ENCODE peak calls at places on chromosomes 6 and 20, in eight cellular contexts. One of them, this sample, is unnamed.

GRCh38 chr6:138477913-138478539 is 21.3 kb downstream of the NHSL1 start:
- DNase-seq in left lung: no peak
- DNase-seq in left ventricle myocardium inferior: no peak
- DNase-seq in astrocyte: no peak
- DNase-seq in WERI-Rb-1: no peak
- DNase-seq in hepatocyte: no peak
- DNase-seq in RWPE2: no peak
- DNase-seq in HCT116: no peak
- DNase-seq in this sample: no peak

GRCh38 chr20:43766395-43766794 is 39.6 kb upstream of the GTSF1L start:
- DNase-seq in left lung: no peak
- DNase-seq in left ventricle myocardium inferior: peak
- DNase-seq in astrocyte: no peak
- DNase-seq in WERI-Rb-1: no peak
- DNase-seq in hepatocyte: no peak
- DNase-seq in RWPE2: no peak
- DNase-seq in HCT116: no peak
- DNase-seq in this sample: no peak

GRCh38 chr20:45489083-45489531 is 19.6 kb downstream of the WFDC2 start:
- DNase-seq in left lung: no peak
- DNase-seq in left ventricle myocardium inferior: no peak
- DNase-seq in astrocyte: peak
- DNase-seq in WERI-Rb-1: no peak
- DNase-seq in hepatocyte: no peak
- DNase-seq in RWPE2: peak
- DNase-seq in HCT116: peak
- DNase-seq in this sample: no peak

GRCh38 chr6:5261545-5262109 is 314 bp downstream of the FARS2 start:
- DNase-seq in left lung: no peak
- DNase-seq in left ventricle myocardium inferior: no peak
- DNase-seq in astrocyte: no peak
- DNase-seq in WERI-Rb-1: no peak
- DNase-seq in hepatocyte: no peak
- DNase-seq in RWPE2: no peak
- DNase-seq in HCT116: no peak
- DNase-seq in this sample: no peak

GRCh38 chr6:11315743-11316437 is 83.4 kb upstream of the NEDD9 start:
- DNase-seq in left lung: no peak
- DNase-seq in left ventricle myocardium inferior: no peak
- DNase-seq in astrocyte: peak
- DNase-seq in WERI-Rb-1: no peak
- DNase-seq in hepatocyte: peak
- DNase-seq in RWPE2: no peak
- DNase-seq in HCT116: peak
- DNase-seq in this sample: no peak

GRCh38 chr6:74752303-74752702 is 453.6 kb downstream of the COL12A1 start:
- DNase-seq in left lung: no peak
- DNase-seq in left ventricle myocardium inferior: no peak
- DNase-seq in astrocyte: no peak
- DNase-seq in WERI-Rb-1: no peak
- DNase-seq in hepatocyte: no peak
- DNase-seq in RWPE2: no peak
- DNase-seq in HCT116: no peak
- DNase-seq in this sample: no peak

GRCh38 chr6:143940011-143940597 is 68.0 kb downstream of the PLAGL1 start:
- DNase-seq in left lung: no peak
- DNase-seq in left ventricle myocardium inferior: no peak
- DNase-seq in astrocyte: peak
- DNase-seq in WERI-Rb-1: peak
- DNase-seq in hepatocyte: peak
- DNase-seq in RWPE2: no peak
- DNase-seq in HCT116: peak
- DNase-seq in this sample: no peak

GRCh38 chr6:144150673-144151009 is 324 bp downstream of the STX11 start:
- DNase-seq in left lung: no peak
- DNase-seq in left ventricle myocardium inferior: no peak
- DNase-seq in astrocyte: no peak
- DNase-seq in WERI-Rb-1: peak
- DNase-seq in hepatocyte: peak
- DNase-seq in RWPE2: no peak
- DNase-seq in HCT116: peak
- DNase-seq in this sample: no peak

GRCh38 chr20:15020845-15021244 is 683.4 kb upstream of the FLRT3 start:
- DNase-seq in left lung: no peak
- DNase-seq in left ventricle myocardium inferior: no peak
- DNase-seq in astrocyte: no peak
- DNase-seq in WERI-Rb-1: no peak
- DNase-seq in hepatocyte: no peak
- DNase-seq in RWPE2: no peak
- DNase-seq in HCT116: no peak
- DNase-seq in this sample: no peak

GRCh38 chr6:162538643-162539064 is 188.9 kb downstream of the PRKN start:
- DNase-seq in left lung: no peak
- DNase-seq in left ventricle myocardium inferior: peak
- DNase-seq in astrocyte: no peak
- DNase-seq in WERI-Rb-1: no peak
- DNase-seq in hepatocyte: no peak
- DNase-seq in RWPE2: no peak
- DNase-seq in HCT116: no peak
- DNase-seq in this sample: no peak

GRCh38 chr6:23647045-23647444 is 479.0 kb upstream of the NRSN1 start:
- DNase-seq in left lung: no peak
- DNase-seq in left ventricle myocardium inferior: no peak
- DNase-seq in astrocyte: no peak
- DNase-seq in WERI-Rb-1: no peak
- DNase-seq in hepatocyte: no peak
- DNase-seq in RWPE2: no peak
- DNase-seq in HCT116: no peak
- DNase-seq in this sample: no peak

GRCh38 chr20:58130574-58130973 is 97.9 kb downstream of the ANKRD60 start:
- DNase-seq in left lung: no peak
- DNase-seq in left ventricle myocardium inferior: no peak
- DNase-seq in astrocyte: no peak
- DNase-seq in WERI-Rb-1: peak
- DNase-seq in hepatocyte: no peak
- DNase-seq in RWPE2: peak
- DNase-seq in HCT116: no peak
- DNase-seq in this sample: peak

GRCh38 chr6:12804967-12805645 is 88.5 kb downstream of the PHACTR1 start:
- DNase-seq in left lung: no peak
- DNase-seq in left ventricle myocardium inferior: no peak
- DNase-seq in astrocyte: peak
- DNase-seq in WERI-Rb-1: no peak
- DNase-seq in hepatocyte: no peak
- DNase-seq in RWPE2: no peak
- DNase-seq in HCT116: no peak
- DNase-seq in this sample: no peak

GRCh38 chr6:16803294-16804006 is 42.2 kb upstream of the ATXN1 start:
- DNase-seq in left lung: no peak
- DNase-seq in left ventricle myocardium inferior: peak
- DNase-seq in astrocyte: peak
- DNase-seq in WERI-Rb-1: peak
- DNase-seq in hepatocyte: peak
- DNase-seq in RWPE2: no peak
- DNase-seq in HCT116: no peak
- DNase-seq in this sample: no peak

GRCh38 chr6:40258531-40258930 is 324.3 kb upstream of the MOCS1 start:
- DNase-seq in left lung: no peak
- DNase-seq in left ventricle myocardium inferior: no peak
- DNase-seq in astrocyte: no peak
- DNase-seq in WERI-Rb-1: no peak
- DNase-seq in hepatocyte: no peak
- DNase-seq in RWPE2: no peak
- DNase-seq in HCT116: no peak
- DNase-seq in this sample: no peak

DNA sequence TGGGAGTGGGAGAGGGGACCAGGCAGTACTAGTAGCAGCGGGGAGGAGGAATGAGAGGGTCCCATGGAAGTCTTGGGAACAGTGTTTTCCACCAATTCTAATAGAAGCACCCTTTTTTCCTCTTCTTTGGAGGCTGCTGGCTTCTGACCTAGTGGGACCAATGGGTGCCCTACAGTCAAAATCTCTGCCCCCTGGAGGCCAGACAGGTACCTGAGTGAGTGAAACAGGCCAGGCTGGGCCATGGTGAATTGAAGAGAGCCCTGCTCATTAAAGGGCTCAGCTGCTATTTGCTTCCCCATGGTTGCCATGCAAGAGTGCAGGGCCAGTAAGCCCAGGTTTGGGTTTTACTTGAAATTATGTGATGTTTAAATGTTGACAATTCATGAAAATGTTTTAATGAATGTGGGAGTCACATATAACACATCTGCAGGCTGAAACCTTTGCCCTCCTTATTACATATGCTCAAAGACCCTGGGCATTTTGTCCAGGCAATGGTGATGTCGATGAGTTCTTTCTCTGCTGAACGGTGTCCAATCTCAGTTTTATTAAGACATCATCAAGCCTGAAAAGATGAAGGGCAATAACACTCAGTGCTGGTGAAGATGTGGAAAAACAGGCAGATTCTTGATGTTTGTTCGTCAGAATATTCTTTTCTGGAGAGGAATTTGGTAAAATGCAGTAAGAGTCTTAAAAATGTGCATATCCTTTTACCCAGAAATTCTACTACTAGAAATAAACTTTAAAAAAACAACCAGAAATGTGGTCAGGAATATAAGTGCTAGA is 42.3 kb upstream of the OCSTAMP start:
- DNase-seq in left lung: no peak
- DNase-seq in left ventricle myocardium inferior: no peak
- DNase-seq in astrocyte: no peak
- DNase-seq in WERI-Rb-1: peak
- DNase-seq in hepatocyte: no peak
- DNase-seq in RWPE2: peak
- DNase-seq in HCT116: peak
- DNase-seq in this sample: no peak
- TF ChIP-seq CTCF in left lung: no peak
- TF ChIP-seq CTCF in left ventricle myocardium inferior: no peak
- TF ChIP-seq CTCF in astrocyte: no peak
- TF ChIP-seq CTCF in WERI-Rb-1: peak
- TF ChIP-seq CTCF in hepatocyte: no peak
- TF ChIP-seq CTCF in RWPE2: peak
- TF ChIP-seq CTCF in HCT116: peak
- TF ChIP-seq CTCF in this sample: no peak

DNA sequence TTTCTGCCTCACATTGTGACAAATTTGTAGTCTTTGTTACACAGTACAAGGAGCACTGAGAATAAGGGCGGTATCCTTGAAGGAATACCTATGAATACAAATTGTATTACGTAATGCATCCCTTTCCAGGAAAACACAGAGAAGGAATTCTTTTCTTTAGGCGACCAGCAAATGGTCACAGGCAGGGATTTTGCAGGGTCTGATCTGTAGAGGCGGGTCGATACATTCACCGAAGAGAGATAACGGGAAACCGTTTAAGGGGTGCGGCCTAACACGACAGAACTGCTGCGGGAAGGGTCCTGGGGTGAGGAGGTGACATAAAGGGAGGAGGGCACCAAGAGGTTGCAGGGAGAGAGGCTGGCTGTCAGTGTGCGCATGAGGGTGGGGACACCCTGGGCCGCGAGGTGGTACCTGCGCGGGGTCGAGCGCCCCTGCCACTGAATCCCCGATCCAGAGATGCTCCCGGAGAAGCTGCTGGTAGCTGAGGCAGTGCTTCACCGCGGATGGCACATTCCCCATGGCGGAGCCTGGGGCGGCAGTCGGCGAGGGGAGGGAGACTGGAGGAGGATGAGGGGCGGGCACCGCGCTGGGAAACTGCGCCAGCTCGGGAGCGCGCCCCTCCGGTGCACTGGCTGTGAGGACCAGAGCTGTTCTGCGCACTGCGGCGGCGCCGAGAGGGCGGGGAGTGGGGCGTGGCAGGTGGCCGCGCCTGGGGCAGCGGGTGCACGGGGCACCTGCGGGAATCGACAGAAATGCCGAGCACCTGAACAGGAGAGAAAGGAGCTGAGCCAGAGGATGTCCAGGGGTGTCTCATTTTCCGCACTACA is at the start of gene HMGCLL1:
- DNase-seq in left lung: peak
- DNase-seq in left ventricle myocardium inferior: peak
- DNase-seq in astrocyte: no peak
- DNase-seq in WERI-Rb-1: peak
- DNase-seq in hepatocyte: peak
- DNase-seq in RWPE2: peak
- DNase-seq in HCT116: no peak
- DNase-seq in this sample: no peak
- H3K4me3 ChIP-seq in left lung: peak
- H3K4me3 ChIP-seq in left ventricle myocardium inferior: peak
- H3K4me3 ChIP-seq in astrocyte: peak
- H3K4me3 ChIP-seq in WERI-Rb-1: peak
- H3K4me3 ChIP-seq in hepatocyte: peak
- H3K4me3 ChIP-seq in RWPE2: peak
- H3K4me3 ChIP-seq in HCT116: no peak
- H3K4me3 ChIP-seq in this sample: peak

GRCh38 chr20:62511915-62512610 is 36.3 kb upstream of the GATA5 start:
- DNase-seq in left lung: no peak
- DNase-seq in left ventricle myocardium inferior: no peak
- DNase-seq in astrocyte: no peak
- DNase-seq in WERI-Rb-1: peak
- DNase-seq in hepatocyte: no peak
- DNase-seq in RWPE2: no peak
- DNase-seq in HCT116: no peak
- DNase-seq in this sample: no peak
- H3K27ac ChIP-seq in left lung: no peak
- H3K27ac ChIP-seq in left ventricle myocardium inferior: peak
- H3K27ac ChIP-seq in astrocyte: no peak
- H3K27ac ChIP-seq in WERI-Rb-1: peak
- H3K27ac ChIP-seq in hepatocyte: no peak
- H3K27ac ChIP-seq in RWPE2: no peak
- H3K27ac ChIP-seq in HCT116: no peak
- H3K27ac ChIP-seq in this sample: no peak

GRCh38 chr6:72040106-72040505 is 153.8 kb downstream of the RIMS1 start:
- DNase-seq in left lung: no peak
- DNase-seq in left ventricle myocardium inferior: no peak
- DNase-seq in astrocyte: no peak
- DNase-seq in WERI-Rb-1: peak
- DNase-seq in hepatocyte: no peak
- DNase-seq in RWPE2: no peak
- DNase-seq in HCT116: no peak
- DNase-seq in this sample: no peak

GRCh38 chr6:72048080-72048479 is 161.7 kb downstream of the RIMS1 start:
- DNase-seq in left lung: no peak
- DNase-seq in left ventricle myocardium inferior: no peak
- DNase-seq in astrocyte: peak
- DNase-seq in WERI-Rb-1: no peak
- DNase-seq in hepatocyte: no peak
- DNase-seq in RWPE2: no peak
- DNase-seq in HCT116: no peak
- DNase-seq in this sample: no peak

GRCh38 chr6:72037006-72037405 is 150.7 kb downstream of the RIMS1 start:
- DNase-seq in left lung: no peak
- DNase-seq in left ventricle myocardium inferior: no peak
- DNase-seq in astrocyte: no peak
- DNase-seq in WERI-Rb-1: no peak
- DNase-seq in hepatocyte: no peak
- DNase-seq in RWPE2: no peak
- DNase-seq in HCT116: no peak
- DNase-seq in this sample: no peak

DNA sequence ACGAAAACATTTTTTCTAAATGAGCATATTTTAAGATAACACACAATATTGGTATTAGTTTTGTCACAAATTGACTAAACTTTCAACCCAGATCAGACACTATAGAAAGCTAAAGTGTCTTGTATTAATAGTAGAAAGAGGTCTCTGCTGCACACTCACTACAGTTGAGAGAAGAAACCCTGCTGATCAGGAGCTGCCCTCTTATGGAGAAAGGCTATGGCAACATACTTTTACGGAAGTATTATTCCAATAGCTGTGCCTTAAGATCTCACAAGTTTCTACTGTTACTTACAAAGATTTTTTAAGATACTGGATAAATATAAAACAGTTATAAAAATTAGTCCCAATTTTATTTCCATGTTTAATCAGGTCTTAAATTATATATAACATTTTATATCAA is 155.7 kb downstream of the RIMS1 start:
- DNase-seq in left lung: no peak
- DNase-seq in left ventricle myocardium inferior: no peak
- DNase-seq in astrocyte: no peak
- DNase-seq in WERI-Rb-1: peak
- DNase-seq in hepatocyte: peak
- DNase-seq in RWPE2: no peak
- DNase-seq in HCT116: no peak
- DNase-seq in this sample: no peak
- TF ChIP-seq CTCF in left lung: no peak
- TF ChIP-seq CTCF in left ventricle myocardium inferior: no peak
- TF ChIP-seq CTCF in astrocyte: no peak
- TF ChIP-seq CTCF in WERI-Rb-1: peak
- TF ChIP-seq CTCF in hepatocyte: peak
- TF ChIP-seq CTCF in RWPE2: peak
- TF ChIP-seq CTCF in HCT116: no peak
- TF ChIP-seq CTCF in this sample: no peak

This sample was measured in coronary artery.